ENCODE peak calls at places on chromosomes 12 and 14, in eight cellular contexts. V is ELR; X is naive thymus-derived CD4-positive, alpha-beta T cell; H is WERI-Rb-1; N is NT2/D1; Y is stimulated activated CD8-positive, alpha-beta memory T cell treated with anti-CD3 and anti-CD28 coated beads, Interleukin-7, amount 100 ng/mL, for 48 hours; A is AG09309; M is endodermal cell. R is an unnamed sample.

GRCh38 chr14:92460541-92460915 is 53.1 kb upstream of the RIN3 start:
- DNase-seq in A (no peak), V (no peak), N (no peak), X (no peak), M (peak), H (no peak), Y (no peak), R (no peak)

GRCh38 chr14:31543969-31544799 is 17.0 kb upstream of the NUBPL start:
- DNase-seq in V (peak), H (no peak), Y (no peak), A (no peak), N (no peak), M (peak), X (no peak), R (no peak)

GRCh38 chr12:3432176-3432742 is 58.7 kb upstream of the PRMT8 start:
- DNase-seq in N (peak), V (peak), X (no peak), Y (no peak), A (no peak), H (no peak), M (peak), R (peak)

GRCh38 chr12:2614341-2614740 is 180.4 kb upstream of the FKBP4 start:
- DNase-seq in Y (no peak), A (no peak), X (no peak), N (no peak), H (no peak), M (no peak), V (no peak), R (no peak)

GRCh38 chr12:4700621-4701026 is 19.6 kb upstream of the GALNT8 start:
- DNase-seq in N (no peak), X (no peak), A (peak), V (no peak), Y (no peak), M (peak), H (no peak), R (no peak)

GRCh38 chr14:26841920-26842741 is 244.3 kb upstream of the NOVA1 start:
- DNase-seq in V (peak), A (peak), H (no peak), N (no peak), M (no peak), X (no peak), Y (no peak), R (peak)

GRCh38 chr12:53501615-53502181 is 615 bp downstream of the TARBP2 start:
- DNase-seq in M (peak), N (no peak), H (no peak), V (no peak), X (no peak), Y (no peak), A (no peak), R (peak)

GRCh38 chr12:130160711-130161231 is 1.5 kb upstream of the FZD10 start:
- DNase-seq in M (peak), H (no peak), X (no peak), Y (no peak), N (no peak), V (no peak), A (no peak), R (no peak)

GRCh38 chr14:98249476-98249875 is 1022.5 kb downstream of the BCL11B start:
- DNase-seq in X (no peak), M (no peak), Y (no peak), V (no peak), A (no peak), N (no peak), H (no peak), R (no peak)

GRCh38 chr14:34781242-34781641 is 66.8 kb upstream of the CFL2 start:
- DNase-seq in N (no peak), X (no peak), V (peak), M (no peak), Y (no peak), A (peak), H (no peak), R (no peak)

GRCh38 chr14:54866588-54866987 is 36.0 kb downstream of the GCH1 start:
- DNase-seq in X (no peak), Y (no peak), H (no peak), M (no peak), A (no peak), N (no peak), V (peak), R (no peak)

GRCh38 chr12:14619731-14620501 is 52.2 kb upstream of the PLBD1 start:
- DNase-seq in H (no peak), N (no peak), X (no peak), Y (no peak), A (no peak), V (no peak), M (no peak), R (no peak)

GRCh38 chr14:36300337-36300736 is 20.1 kb downstream of the MBIP start:
- DNase-seq in M (no peak), X (no peak), V (peak), N (no peak), H (no peak), A (no peak), Y (no peak), R (no peak)

GRCh38 chr14:100084591-100084990 is 19.4 kb downstream of the EVL start:
- DNase-seq in V (no peak), A (no peak), X (no peak), N (no peak), M (no peak), H (no peak), Y (no peak), R (peak)

GRCh38 chr14:103721334-103722120 is 5.9 kb downstream of the ZFYVE21 start:
- DNase-seq in Y (no peak), A (peak), N (no peak), X (no peak), M (no peak), V (peak), H (no peak), R (no peak)

GRCh38 chr12:39935275-39935674 is 170.6 kb downstream of the SLC2A13 start:
- DNase-seq in Y (no peak), M (no peak), X (no peak), A (no peak), N (no peak), V (peak), H (no peak), R (no peak)

GRCh38 chr12:109139791-109140190 is 23.4 kb downstream of the ACACB start:
- DNase-seq in X (no peak), M (no peak), H (no peak), V (no peak), A (no peak), N (no peak), Y (no peak), R (no peak)

GRCh38 chr12:113831486-113831885 is 134.6 kb downstream of the RBM19 start:
- DNase-seq in X (no peak), M (no peak), Y (no peak), A (no peak), H (peak), N (no peak), V (no peak), R (no peak)

R was measured in lower leg skin.